ENCODE peak calls at places on chromosome 9, in ten cellular contexts. A, J, Z, E, V, M, T, B, Y and R are unnamed samples.

GRCh38 chr9:120438111-120438510 is 141.9 kb downstream of the CDK5RAP2 start:
- DNase-seq in A (no peak), J (peak), Z (no peak), E (no peak), V (no peak), M (no peak), T (no peak), B (peak), Y (no peak), R (no peak)

GRCh38 chr9:95724253-95724991 is 151.1 kb upstream of the ERCC6L2 start:
- DNase-seq in A (no peak), J (no peak), Z (no peak), E (no peak), V (no peak), M (no peak), T (no peak), B (no peak), Y (no peak), R (no peak)

GRCh38 chr9:86668488-86668887 is 278.8 kb downstream of the GAS1 start:
- DNase-seq in A (no peak), J (no peak), Z (no peak), E (no peak), V (no peak), M (no peak), T (no peak), B (peak), Y (no peak), R (no peak)

GRCh38 chr9:5743109-5743508 is 89.8 kb downstream of the ERMP1 start:
- DNase-seq in A (no peak), J (no peak), Z (no peak), E (no peak), V (no peak), M (no peak), T (no peak), B (no peak), Y (no peak), R (no peak)

GRCh38 chr9:96515629-96516470 is 65.9 kb downstream of the HABP4 start:
- DNase-seq in A (no peak), J (no peak), Z (no peak), E (no peak), V (no peak), M (no peak), T (no peak), B (no peak), Y (no peak), R (no peak)

GRCh38 chr9:16329699-16330113 is 540.8 kb downstream of the BNC2 start:
- DNase-seq in A (peak), J (peak), Z (peak), E (no peak), V (no peak), M (no peak), T (peak), B (no peak), Y (no peak), R (no peak)

GRCh38 chr9:1941989-1942388 is 73.2 kb upstream of the SMARCA2 start:
- DNase-seq in A (no peak), J (peak), Z (no peak), E (no peak), V (no peak), M (no peak), T (no peak), B (no peak), Y (no peak), R (no peak)

GRCh38 chr9:114592356-114592755 is 4.8 kb downstream of the ATP6V1G1 start:
- DNase-seq in A (no peak), J (peak), Z (no peak), E (peak), V (no peak), M (no peak), T (no peak), B (peak), Y (no peak), R (no peak)

GRCh38 chr9:126491256-126491879 is 122.4 kb upstream of the LMX1B start:
- DNase-seq in A (no peak), J (peak), Z (peak), E (no peak), V (no peak), M (no peak), T (peak), B (peak), Y (peak), R (peak)

GRCh38 chr9:97740848-97741821 is 44.0 kb upstream of the XPA start:
- DNase-seq in A (peak), J (peak), Z (peak), E (no peak), V (peak), M (peak), T (peak), B (peak), Y (no peak), R (peak)

GRCh38 chr9:93684161-93684765 is 107.9 kb downstream of the PHF2 start:
- DNase-seq in A (no peak), J (no peak), Z (peak), E (no peak), V (peak), M (no peak), T (no peak), B (no peak), Y (no peak), R (no peak)

GRCh38 chr9:114459464-114459863 is 45.8 kb downstream of the WHRN start:
- DNase-seq in A (no peak), J (no peak), Z (no peak), E (no peak), V (no peak), M (no peak), T (no peak), B (no peak), Y (no peak), R (no peak)

GRCh38 chr9:94929373-94929764 is 202.9 kb downstream of the AOPEP start:
- DNase-seq in A (no peak), J (no peak), Z (no peak), E (no peak), V (no peak), M (no peak), T (peak), B (peak), Y (no peak), R (no peak)

GRCh38 chr9:88007291-88007650 is 32.9 kb upstream of the CDK20 start:
- DNase-seq in A (no peak), J (peak), Z (no peak), E (no peak), V (no peak), M (no peak), T (no peak), B (no peak), Y (no peak), R (no peak)

GRCh38 chr9:14164908-14165307 is 149.0 kb downstream of the NFIB start:
- DNase-seq in A (no peak), J (no peak), Z (no peak), E (no peak), V (no peak), M (no peak), T (no peak), B (no peak), Y (no peak), R (no peak)

GRCh38 chr9:129469188-129469987 is 151.5 kb downstream of the C9orf50 start:
- DNase-seq in A (no peak), J (no peak), Z (no peak), E (no peak), V (no peak), M (no peak), T (no peak), B (no peak), Y (no peak), R (no peak)

GRCh38 chr9:79807966-79808365 is 236.2 kb downstream of the TLE4 start:
- DNase-seq in A (no peak), J (no peak), Z (no peak), E (no peak), V (no peak), M (no peak), T (no peak), B (no peak), Y (no peak), R (no peak)

GRCh38 chr9:89046832-89047231 is 55.6 kb downstream of the S1PR3 start:
- DNase-seq in A (no peak), J (peak), Z (no peak), E (no peak), V (no peak), M (no peak), T (no peak), B (no peak), Y (no peak), R (no peak)

GRCh38 chr9:112489039-112489546 is 2.5 kb downstream of the KIAA1958 start:
- DNase-seq in A (no peak), J (no peak), Z (no peak), E (no peak), V (no peak), M (no peak), T (no peak), B (no peak), Y (no peak), R (no peak)

GRCh38 chr9:115237383-115238087 is 119.6 kb upstream of the TNC start:
- DNase-seq in A (no peak), J (peak), Z (no peak), E (no peak), V (no peak), M (no peak), T (peak), B (no peak), Y (no peak), R (no peak)

GRCh38 chr9:92716557-92716956 is 46.6 kb upstream of the IPPK start:
- DNase-seq in A (peak), J (peak), Z (peak), E (no peak), V (peak), M (no peak), T (peak), B (peak), Y (no peak), R (peak)

GRCh38 chr9:134323741-134324358 is 2.4 kb upstream of the RXRA start:
- DNase-seq in A (peak), J (peak), Z (peak), E (peak), V (no peak), M (peak), T (peak), B (peak), Y (no peak), R (no peak)

GRCh38 chr9:108444400-108445358 is 411.1 kb downstream of the ACTL7B start:
- DNase-seq in A (no peak), J (peak), Z (no peak), E (no peak), V (no peak), M (no peak), T (no peak), B (peak), Y (peak), R (no peak)

GRCh38 chr9:68546596-68547390 is 6.1 kb upstream of the TMEM252 start:
- DNase-seq in A (no peak), J (peak), Z (no peak), E (peak), V (peak), M (no peak), T (no peak), B (no peak), Y (no peak), R (no peak)

GRCh38 chr9:108815156-108815555 is 40.6 kb downstream of the ACTL7B start:
- DNase-seq in A (no peak), J (no peak), Z (no peak), E (no peak), V (no peak), M (no peak), T (no peak), B (peak), Y (no peak), R (no peak)

GRCh38 chr9:129176786-129177442 is 1.1 kb downstream of the IER5L start:
- DNase-seq in A (peak), J (peak), Z (peak), E (no peak), V (peak), M (peak), T (peak), B (peak), Y (no peak), R (no peak)

GRCh38 chr9:98075332-98075805 is 18.8 kb downstream of the NANS start:
- DNase-seq in A (no peak), J (peak), Z (peak), E (no peak), V (no peak), M (no peak), T (no peak), B (peak), Y (peak), R (no peak)

GRCh38 chr9:7912037-7912535 is 112.5 kb upstream of the DMAC1 start:
- DNase-seq in A (no peak), J (no peak), Z (no peak), E (no peak), V (no peak), M (no peak), T (no peak), B (no peak), Y (no peak), R (no peak)

GRCh38 chr9:89555426-89556375 is 49.1 kb upstream of the GADD45G start:
- DNase-seq in A (no peak), J (peak), Z (no peak), E (no peak), V (no peak), M (no peak), T (no peak), B (no peak), Y (no peak), R (no peak)

GRCh38 chr9:134891713-134892112 is 11.1 kb downstream of the FCN2 start:
- DNase-seq in A (no peak), J (no peak), Z (no peak), E (no peak), V (no peak), M (peak), T (no peak), B (no peak), Y (no peak), R (peak)

GRCh38 chr9:116502746-116503145 is 184.4 kb upstream of the TRIM32 start:
- DNase-seq in A (no peak), J (no peak), Z (no peak), E (no peak), V (no peak), M (no peak), T (no peak), B (no peak), Y (no peak), R (no peak)

GRCh38 chr9:125538092-125538473 is 168.9 kb downstream of the MAPKAP1 start:
- DNase-seq in A (no peak), J (peak), Z (peak), E (no peak), V (no peak), M (no peak), T (no peak), B (peak), Y (peak), R (no peak)

GRCh38 chr9:120175031-120175430 is 404.9 kb downstream of the CDK5RAP2 start:
- DNase-seq in A (no peak), J (no peak), Z (no peak), E (no peak), V (no peak), M (no peak), T (no peak), B (no peak), Y (no peak), R (no peak)

GRCh38 chr9:4861736-4862451 is 69.2 kb downstream of the RCL1 start:
- DNase-seq in A (no peak), J (no peak), Z (no peak), E (no peak), V (no peak), M (no peak), T (no peak), B (peak), Y (no peak), R (no peak)

GRCh38 chr9:123996731-123997421 is 14.7 kb upstream of the LHX2 start:
- DNase-seq in A (no peak), J (peak), Z (no peak), E (no peak), V (no peak), M (no peak), T (no peak), B (peak), Y (no peak), R (no peak)

GRCh38 chr9:81052846-81053245 is 636.5 kb downstream of the TLE1 start:
- DNase-seq in A (no peak), J (peak), Z (no peak), E (no peak), V (no peak), M (no peak), T (no peak), B (peak), Y (no peak), R (no peak)

GRCh38 chr9:112783551-112783954 is 33.0 kb downstream of the SNX30 start:
- DNase-seq in A (no peak), J (no peak), Z (peak), E (no peak), V (no peak), M (no peak), T (no peak), B (no peak), Y (no peak), R (no peak)

GRCh38 chr9:34591911-34592866 is 2.7 kb upstream of the CNTFR start:
- DNase-seq in A (no peak), J (no peak), Z (no peak), E (no peak), V (no peak), M (no peak), T (no peak), B (no peak), Y (no peak), R (no peak)

GRCh38 chr9:16039988-16040761 is 487.3 kb downstream of the CCDC171 start:
- DNase-seq in A (peak), J (peak), Z (no peak), E (no peak), V (no peak), M (no peak), T (no peak), B (no peak), Y (peak), R (peak)

DNA sequence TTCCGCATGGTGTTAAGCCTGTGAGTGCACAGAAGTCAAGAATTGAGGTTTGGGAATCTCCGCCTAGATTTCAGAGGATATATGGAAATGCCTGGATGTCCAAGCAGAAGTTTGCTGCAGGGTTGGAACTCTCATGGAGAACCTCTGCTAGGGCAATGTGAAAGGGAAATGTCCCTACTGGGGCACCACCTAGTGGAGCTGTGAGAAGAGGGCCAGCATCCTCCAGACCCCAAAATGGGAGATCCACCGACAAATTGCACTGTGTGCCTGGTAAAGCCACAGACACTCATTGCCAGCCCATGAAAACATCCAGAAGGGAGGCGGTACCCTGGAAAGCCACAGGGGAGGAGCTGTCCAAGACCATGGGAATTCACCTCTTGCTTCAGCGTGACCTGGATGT is 3.6 kb upstream of the SAXO1 start:
- DNase-seq in A (no peak), J (no peak), Z (no peak), E (no peak), V (no peak), M (no peak), T (no peak), B (no peak), Y (no peak), R (no peak)
- TF ChIP-seq CTCF in A (no peak), J (peak), Z (no peak), E (no peak), V (no peak), M (no peak), T (no peak), B (no peak), Y (no peak), R (no peak)

GRCh38 chr9:100989731-100990130 is 38.8 kb upstream of the PLPPR1 start:
- DNase-seq in A (no peak), J (no peak), Z (no peak), E (no peak), V (no peak), M (no peak), T (no peak), B (no peak), Y (no peak), R (no peak)
- TF ChIP-seq CTCF in A (no peak), J (no peak), Z (no peak), E (no peak), V (no peak), M (no peak), T (no peak), B (no peak), Y (no peak), R (no peak)

GRCh38 chr9:21018177-21018576 is 13.3 kb downstream of the HACD4 start:
- DNase-seq in A (no peak), J (no peak), Z (no peak), E (no peak), V (no peak), M (no peak), T (no peak), B (no peak), Y (no peak), R (no peak)
- TF ChIP-seq CTCF in A (no peak), J (no peak), Z (no peak), E (no peak), V (no peak), M (no peak), T (no peak), B (no peak), Y (no peak), R (no peak)

DNA sequence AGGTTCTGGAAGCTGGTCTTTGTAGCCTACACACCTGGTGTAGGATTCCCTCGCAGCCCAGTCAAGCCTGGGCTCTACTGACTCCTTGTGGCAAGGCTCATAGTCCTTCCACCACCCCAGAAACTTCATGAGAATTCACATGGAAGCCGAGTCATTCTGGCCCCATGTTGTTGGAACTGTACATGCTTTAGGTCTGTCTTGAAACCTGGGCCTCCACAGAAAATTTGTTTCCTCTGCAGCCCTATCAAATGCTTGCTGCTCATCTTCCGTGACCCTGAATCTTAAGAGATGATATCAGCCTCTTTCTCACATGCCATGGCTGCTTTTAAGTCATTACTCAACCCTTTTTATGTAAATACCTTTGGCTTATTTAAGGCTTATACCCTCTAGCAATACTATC is 113.4 kb upstream of the GRHPR start:
- DNase-seq in A (no peak), J (peak), Z (no peak), E (no peak), V (no peak), M (no peak), T (no peak), B (peak), Y (no peak), R (no peak)
- TF ChIP-seq CTCF in A (no peak), J (peak), Z (no peak), E (no peak), V (no peak), M (no peak), T (peak), B (peak), Y (peak), R (no peak)

DNA sequence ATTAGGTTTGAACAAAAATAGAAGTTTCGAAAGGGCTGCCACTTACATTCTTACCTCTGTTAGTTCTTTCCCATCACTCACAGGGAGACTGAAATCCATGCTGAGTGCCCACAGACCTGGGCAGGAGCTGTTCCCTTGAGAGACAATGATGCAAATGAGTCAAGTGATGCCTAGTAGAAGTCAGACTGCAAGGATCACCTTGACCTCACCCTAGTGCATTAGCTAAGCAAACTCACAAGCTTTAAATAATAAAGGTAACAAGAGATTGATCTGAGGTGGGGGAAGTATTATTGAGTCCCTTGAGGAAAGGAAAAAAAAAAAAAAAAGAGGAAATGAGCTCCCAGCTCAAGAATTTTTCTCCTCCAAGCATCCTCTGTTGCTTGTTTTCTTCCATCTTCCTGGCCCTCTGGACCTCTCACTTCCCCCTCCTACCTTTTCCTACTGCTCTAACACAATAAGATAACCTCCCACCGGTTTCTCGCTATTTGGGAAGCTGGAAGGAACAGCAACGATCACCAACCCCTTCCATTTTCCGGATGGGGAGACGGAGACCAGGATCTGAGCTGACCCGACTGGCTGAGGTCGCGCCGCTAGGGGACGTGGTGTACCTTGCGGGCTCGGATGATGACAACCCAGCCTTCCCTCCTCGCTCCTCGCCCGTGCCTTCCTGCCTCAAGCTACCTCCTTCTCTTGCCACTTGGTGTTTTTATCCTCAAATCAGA is 2.0 kb downstream of the LPAR1 start:
- DNase-seq in A (peak), J (peak), Z (peak), E (peak), V (no peak), M (peak), T (peak), B (peak), Y (no peak), R (peak)
- TF ChIP-seq CTCF in A (no peak), J (peak), Z (peak), E (peak), V (no peak), M (peak), T (no peak), B (peak), Y (peak), R (no peak)

GRCh38 chr9:82911997-82912396 is 150.9 kb downstream of the RASEF start:
- DNase-seq in A (no peak), J (no peak), Z (no peak), E (no peak), V (no peak), M (no peak), T (no peak), B (no peak), Y (no peak), R (no peak)

GRCh38 chr9:82912639-82913038 is 150.3 kb downstream of the RASEF start:
- DNase-seq in A (no peak), J (no peak), Z (no peak), E (no peak), V (no peak), M (no peak), T (no peak), B (peak), Y (no peak), R (no peak)
- TF ChIP-seq CTCF in A (no peak), J (peak), Z (no peak), E (no peak), V (no peak), M (no peak), T (no peak), B (peak), Y (no peak), R (no peak)